ENCODE peak calls at places on chromosomes 16 and 17, in five cellular contexts. One of them, this sample, is unnamed. For H3K4me1, the result is how much of the 10 kb centered on the place peaks cover.

GRCh38 chr16:30447512-30448226 is 2.0 kb upstream of the SEPHS2 start:
- DNase-seq in sigmoid colon: no peak
- DNase-seq in fibroblast of lung: no peak
- DNase-seq in left ventricle myocardium inferior: no peak
- DNase-seq in tibial artery: no peak
- DNase-seq in this sample: no peak

GRCh38 chr16:86791287-86792074 is 213.1 kb downstream of the FOXL1 start:
- DNase-seq in left ventricle myocardium inferior: no peak
- DNase-seq in tibial artery: no peak
- DNase-seq in fibroblast of lung: peak
- DNase-seq in sigmoid colon: peak
- DNase-seq in this sample: no peak

GRCh38 chr17:19727466-19728113 is 11.2 kb upstream of the SLC47A2 start:
- DNase-seq in tibial artery: peak
- DNase-seq in sigmoid colon: peak
- DNase-seq in left ventricle myocardium inferior: peak
- DNase-seq in fibroblast of lung: peak
- DNase-seq in this sample: no peak

GRCh38 chr17:2688351-2689342 is 22.9 kb downstream of the CLUH start:
- DNase-seq in sigmoid colon: peak
- DNase-seq in tibial artery: peak
- DNase-seq in fibroblast of lung: no peak
- DNase-seq in left ventricle myocardium inferior: peak
- DNase-seq in this sample: peak

GRCh38 chr16:23999663-24000062 is 163.9 kb downstream of the PRKCB start:
- DNase-seq in sigmoid colon: no peak
- DNase-seq in fibroblast of lung: no peak
- DNase-seq in left ventricle myocardium inferior: no peak
- DNase-seq in tibial artery: no peak
- DNase-seq in this sample: no peak

GRCh38 chr17:50560931-50561750 is 626 bp downstream of the CACNA1G start:
- DNase-seq in left ventricle myocardium inferior: no peak
- DNase-seq in tibial artery: no peak
- DNase-seq in sigmoid colon: no peak
- DNase-seq in fibroblast of lung: no peak
- DNase-seq in this sample: no peak

GRCh38 chr16:51888021-51888420 is 658.9 kb downstream of the TOX3 start:
- DNase-seq in sigmoid colon: no peak
- DNase-seq in left ventricle myocardium inferior: no peak
- DNase-seq in tibial artery: no peak
- DNase-seq in fibroblast of lung: no peak
- DNase-seq in this sample: no peak

GRCh38 chr16:86942469-86943175 is 364.3 kb downstream of the FOXL1 start:
- DNase-seq in fibroblast of lung: peak
- DNase-seq in left ventricle myocardium inferior: no peak
- DNase-seq in sigmoid colon: no peak
- DNase-seq in tibial artery: no peak
- DNase-seq in this sample: no peak

GRCh38 chr17:8964801-8965393 is 610 bp downstream of the PIK3R5 start:
- DNase-seq in tibial artery: no peak
- DNase-seq in sigmoid colon: no peak
- DNase-seq in fibroblast of lung: no peak
- DNase-seq in left ventricle myocardium inferior: no peak
- DNase-seq in this sample: no peak

GRCh38 chr17:79788989-79789942 is 7.6 kb downstream of the CBX8 start:
- DNase-seq in sigmoid colon: no peak
- DNase-seq in fibroblast of lung: no peak
- DNase-seq in tibial artery: no peak
- DNase-seq in left ventricle myocardium inferior: no peak
- DNase-seq in this sample: no peak

GRCh38 chr17:73592079-73592415 is 52.2 kb downstream of the SDK2 start:
- DNase-seq in fibroblast of lung: no peak
- DNase-seq in tibial artery: no peak
- DNase-seq in sigmoid colon: no peak
- DNase-seq in left ventricle myocardium inferior: no peak
- DNase-seq in this sample: no peak

GRCh38 chr16:46898006-46898405 is 13.8 kb downstream of the GPT2 start:
- DNase-seq in tibial artery: no peak
- DNase-seq in fibroblast of lung: no peak
- DNase-seq in sigmoid colon: no peak
- DNase-seq in left ventricle myocardium inferior: no peak
- DNase-seq in this sample: no peak

GRCh38 chr17:44733753-44734152 is 25.0 kb upstream of the ADAM11 start:
- DNase-seq in left ventricle myocardium inferior: no peak
- DNase-seq in sigmoid colon: no peak
- DNase-seq in fibroblast of lung: no peak
- DNase-seq in tibial artery: no peak
- DNase-seq in this sample: no peak

GRCh38 chr16:79004281-79004680 is 596.3 kb downstream of the MAF start:
- DNase-seq in tibial artery: no peak
- DNase-seq in fibroblast of lung: no peak
- DNase-seq in left ventricle myocardium inferior: no peak
- DNase-seq in sigmoid colon: no peak
- DNase-seq in this sample: no peak

GRCh38 chr16:4862639-4863038 is 15.4 kb downstream of the UBN1 start:
- DNase-seq in tibial artery: no peak
- DNase-seq in fibroblast of lung: no peak
- DNase-seq in left ventricle myocardium inferior: no peak
- DNase-seq in sigmoid colon: no peak
- DNase-seq in this sample: no peak

GRCh38 chr17:81365601-81366585 is 29.4 kb upstream of the BAHCC1 start:
- DNase-seq in fibroblast of lung: peak
- DNase-seq in left ventricle myocardium inferior: no peak
- DNase-seq in tibial artery: peak
- DNase-seq in sigmoid colon: peak
- DNase-seq in this sample: no peak

GRCh38 chr17:41633498-41634197 is 9.3 kb upstream of the KRT17 start:
- DNase-seq in fibroblast of lung: peak
- DNase-seq in left ventricle myocardium inferior: no peak
- DNase-seq in tibial artery: no peak
- DNase-seq in sigmoid colon: no peak
- DNase-seq in this sample: no peak

GRCh38 chr16:66401610-66402009 is 25.5 kb upstream of the BEAN1 start:
- DNase-seq in fibroblast of lung: no peak
- DNase-seq in tibial artery: no peak
- DNase-seq in left ventricle myocardium inferior: no peak
- DNase-seq in sigmoid colon: no peak
- DNase-seq in this sample: no peak

GRCh38 chr16:24036614-24037013 is 200.8 kb downstream of the PRKCB start:
- DNase-seq in left ventricle myocardium inferior: no peak
- DNase-seq in sigmoid colon: no peak
- DNase-seq in fibroblast of lung: peak
- DNase-seq in tibial artery: no peak
- DNase-seq in this sample: peak

GRCh38 chr17:2055494-2056220 is 754 bp downstream of the HIC1 start:
- DNase-seq in sigmoid colon: peak
- DNase-seq in left ventricle myocardium inferior: no peak
- DNase-seq in fibroblast of lung: peak
- DNase-seq in tibial artery: no peak
- DNase-seq in this sample: peak

GRCh38 chr17:44972953-44973352 is 4.8 kb upstream of the C1QL1 start:
- DNase-seq in fibroblast of lung: peak
- DNase-seq in left ventricle myocardium inferior: no peak
- DNase-seq in sigmoid colon: no peak
- DNase-seq in tibial artery: no peak
- DNase-seq in this sample: no peak

GRCh38 chr17:39022961-39023360 is 55.8 kb upstream of the FBXO47 start:
- DNase-seq in tibial artery: no peak
- DNase-seq in fibroblast of lung: no peak
- DNase-seq in left ventricle myocardium inferior: no peak
- DNase-seq in sigmoid colon: no peak
- DNase-seq in this sample: no peak

GRCh38 chr16:83336630-83337029 is 471.1 kb upstream of the HSBP1 start:
- DNase-seq in sigmoid colon: no peak
- DNase-seq in tibial artery: no peak
- DNase-seq in left ventricle myocardium inferior: no peak
- DNase-seq in fibroblast of lung: peak
- DNase-seq in this sample: no peak

GRCh38 chr17:78365561-78366108 is 5.8 kb upstream of the SOCS3 start:
- DNase-seq in left ventricle myocardium inferior: no peak
- DNase-seq in tibial artery: no peak
- DNase-seq in sigmoid colon: no peak
- DNase-seq in fibroblast of lung: peak
- DNase-seq in this sample: no peak

GRCh38 chr17:6853764-6854442 is 22.4 kb upstream of the TEKT1 start:
- DNase-seq in sigmoid colon: no peak
- DNase-seq in tibial artery: no peak
- DNase-seq in left ventricle myocardium inferior: no peak
- DNase-seq in fibroblast of lung: no peak
- DNase-seq in this sample: no peak
- TF ChIP-seq CTCF in sigmoid colon: no peak
- TF ChIP-seq CTCF in tibial artery: no peak
- TF ChIP-seq CTCF in left ventricle myocardium inferior: peak
- TF ChIP-seq CTCF in fibroblast of lung: no peak
- TF ChIP-seq CTCF in this sample: no peak

GRCh38 chr17:17445925-17446665 is 30.7 kb upstream of the MED9 start:
- DNase-seq in fibroblast of lung: peak
- DNase-seq in tibial artery: no peak
- DNase-seq in sigmoid colon: no peak
- DNase-seq in left ventricle myocardium inferior: no peak
- DNase-seq in this sample: no peak

GRCh38 chr17:17440938-17441730 is 35.7 kb upstream of the MED9 start:
- DNase-seq in sigmoid colon: no peak
- DNase-seq in left ventricle myocardium inferior: no peak
- DNase-seq in fibroblast of lung: no peak
- DNase-seq in tibial artery: no peak
- DNase-seq in this sample: no peak

GRCh38 chr17:17439971-17440843 is 36.6 kb upstream of the MED9 start:
- DNase-seq in tibial artery: no peak
- DNase-seq in sigmoid colon: no peak
- DNase-seq in fibroblast of lung: peak
- DNase-seq in left ventricle myocardium inferior: peak
- DNase-seq in this sample: peak

GRCh38 chr17:17445296-17445924 is 31.4 kb upstream of the MED9 start:
- DNase-seq in sigmoid colon: no peak
- DNase-seq in left ventricle myocardium inferior: no peak
- DNase-seq in fibroblast of lung: no peak
- DNase-seq in tibial artery: no peak
- DNase-seq in this sample: no peak

DNA sequence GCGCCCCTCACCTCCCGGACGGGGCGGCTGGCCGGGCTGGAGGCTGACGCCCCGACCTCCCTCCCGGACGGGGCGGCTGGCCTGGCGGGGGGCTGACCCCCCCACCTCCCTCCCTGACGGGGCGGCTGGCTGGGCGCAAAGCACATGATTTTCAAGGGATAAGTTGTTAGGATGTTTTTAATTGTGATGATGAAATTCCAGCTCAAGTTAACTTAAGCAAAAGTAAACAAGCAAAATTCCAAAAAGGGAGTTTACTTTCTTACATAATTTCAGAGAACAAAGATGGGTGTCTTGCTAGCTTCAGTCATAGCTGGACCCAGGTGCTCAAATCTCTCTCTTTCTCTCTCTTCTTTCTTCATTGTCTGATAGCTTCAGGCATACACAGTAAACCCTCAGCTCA is 33.6 kb upstream of the MED9 start:
- DNase-seq in fibroblast of lung: no peak
- DNase-seq in left ventricle myocardium inferior: no peak
- DNase-seq in tibial artery: no peak
- DNase-seq in sigmoid colon: no peak
- DNase-seq in this sample: no peak
- H3K27ac ChIP-seq in fibroblast of lung: no peak
- H3K27ac ChIP-seq in left ventricle myocardium inferior: no peak
- H3K27ac ChIP-seq in tibial artery: no peak
- H3K27ac ChIP-seq in sigmoid colon: no peak
- H3K27ac ChIP-seq in this sample: no peak

GRCh38 chr17:76685846-76686245 is 24.9 kb downstream of the MXRA7 start:
- DNase-seq in sigmoid colon: no peak
- DNase-seq in tibial artery: no peak
- DNase-seq in fibroblast of lung: no peak
- DNase-seq in left ventricle myocardium inferior: no peak
- DNase-seq in this sample: peak

GRCh38 chr17:76685366-76685765 is 25.4 kb downstream of the MXRA7 start:
- DNase-seq in fibroblast of lung: no peak
- DNase-seq in tibial artery: no peak
- DNase-seq in left ventricle myocardium inferior: no peak
- DNase-seq in sigmoid colon: no peak
- DNase-seq in this sample: no peak

GRCh38 chr17:76683011-76683755 is 27.6 kb downstream of the MXRA7 start:
- DNase-seq in tibial artery: no peak
- DNase-seq in sigmoid colon: no peak
- DNase-seq in fibroblast of lung: no peak
- DNase-seq in left ventricle myocardium inferior: no peak
- DNase-seq in this sample: no peak

GRCh38 chr17:76683921-76684745 is 26.6 kb downstream of the MXRA7 start:
- DNase-seq in tibial artery: no peak
- DNase-seq in sigmoid colon: no peak
- DNase-seq in left ventricle myocardium inferior: no peak
- DNase-seq in fibroblast of lung: no peak
- DNase-seq in this sample: no peak

GRCh38 chr17:76684756-76685155 is 26.0 kb downstream of the MXRA7 start:
- DNase-seq in tibial artery: no peak
- DNase-seq in sigmoid colon: no peak
- DNase-seq in left ventricle myocardium inferior: no peak
- DNase-seq in fibroblast of lung: no peak
- DNase-seq in this sample: no peak
- H3K4me1 ChIP-seq in tibial artery: half or more
- H3K4me1 ChIP-seq in sigmoid colon: under half
- H3K4me1 ChIP-seq in left ventricle myocardium inferior: half or more
- H3K4me1 ChIP-seq in fibroblast of lung: under half
- H3K4me1 ChIP-seq in this sample: half or more

GRCh38 chr16:85057212-85057889 is 29.8 kb downstream of the KIAA0513 start:
- DNase-seq in sigmoid colon: no peak
- DNase-seq in fibroblast of lung: no peak
- DNase-seq in tibial artery: no peak
- DNase-seq in left ventricle myocardium inferior: no peak
- DNase-seq in this sample: no peak
- TF ChIP-seq CTCF in sigmoid colon: no peak
- TF ChIP-seq CTCF in fibroblast of lung: no peak
- TF ChIP-seq CTCF in tibial artery: no peak
- TF ChIP-seq CTCF in left ventricle myocardium inferior: peak
- TF ChIP-seq CTCF in this sample: no peak

GRCh38 chr16:55479560-55480197 is 681 bp downstream of the MMP2 start:
- DNase-seq in tibial artery: no peak
- DNase-seq in fibroblast of lung: no peak
- DNase-seq in left ventricle myocardium inferior: no peak
- DNase-seq in sigmoid colon: no peak
- DNase-seq in this sample: no peak
- H3K27ac ChIP-seq in tibial artery: peak
- H3K27ac ChIP-seq in fibroblast of lung: peak
- H3K27ac ChIP-seq in left ventricle myocardium inferior: peak
- H3K27ac ChIP-seq in sigmoid colon: peak
- H3K27ac ChIP-seq in this sample: peak

This sample was measured in heart right ventricle.